ENCODE peak calls at places on chromosomes 4 and X, in nine cellular contexts. X, I, P, M, A, O, T, B and V are unnamed samples.

GRCh38 chrX:11397680-11398079 is 104.5 kb downstream of the AMELX start:
- DNase-seq in A (no peak), I (no peak), O (no peak), B (no peak), P (no peak), T (no peak), M (no peak), X (no peak), V (no peak)

GRCh38 chrX:32267796-32268195 is 943.6 kb downstream of the DMD start:
- DNase-seq in B (no peak), O (no peak), T (no peak), M (no peak), P (no peak), I (no peak), X (no peak), A (no peak), V (no peak)

GRCh38 chr4:38062088-38062893 is 102.1 kb downstream of the PTTG2 start:
- DNase-seq in I (peak; percentile 66), T (no peak), A (peak; percentile 86), P (peak; percentile 67), X (no peak), B (peak; percentile 88), O (peak; percentile 80), M (peak; percentile 24), V (peak; percentile 50)

GRCh38 chr4:85779165-85779564 is 304.2 kb downstream of the ARHGAP24 start:
- DNase-seq in A (no peak), P (no peak), X (no peak), O (no peak), I (no peak), M (no peak), T (no peak), B (no peak), V (peak; percentile 13)

GRCh38 chrX:97616883-97617510 is 733.3 kb downstream of the RPA4 start:
- DNase-seq in I (peak; percentile 11), M (no peak), T (peak; percentile 39), P (no peak), A (no peak), X (no peak), B (no peak), O (no peak), V (no peak)

GRCh38 chrX:1750267-1750666 is 135.4 kb downstream of the ASMT start:
- DNase-seq in P (no peak), B (no peak), T (no peak), M (no peak), I (no peak), A (no peak), X (no peak), O (no peak), V (no peak)

GRCh38 chr4:122632396-122633143 is 11.7 kb upstream of the IL21 start:
- DNase-seq in O (no peak), B (no peak), A (no peak), P (no peak), X (no peak), M (no peak), T (no peak), I (no peak), V (no peak)

GRCh38 chr4:48738856-48739255 is 41.2 kb downstream of the FRYL start:
- DNase-seq in I (no peak), P (no peak), T (no peak), X (no peak), M (no peak), A (no peak), B (no peak), O (no peak), V (no peak)

GRCh38 chrX:119783026-119783425 is 8.4 kb downstream of the RPL39 start:
- DNase-seq in P (no peak), X (no peak), A (no peak), O (no peak), B (no peak), M (no peak), I (no peak), T (no peak), V (no peak)